ENCODE peak calls at places on chromosomes 13 and 19, in six cellular contexts. E, M, B, N, Y and P are unnamed samples. For H3K4me1, the result is how much of the 10 kb centered on the place peaks cover.

GRCh38 chr19:5934779-5935472 is 20.9 kb downstream of the CAPS start:
- DNase-seq in Y (no peak), E (no peak), M (no peak), N (peak), B (no peak), P (peak)

GRCh38 chr19:48890551-48890950 is 8.0 kb downstream of the TULP2 start:
- DNase-seq in N (no peak), E (no peak), Y (no peak), M (no peak), B (peak), P (no peak)

GRCh38 chr13:110397445-110397844 is 90.4 kb downstream of the COL4A2 start:
- DNase-seq in M (no peak), B (no peak), E (no peak), Y (no peak), N (no peak), P (peak)

GRCh38 chr13:111491021-111491420 is 170.6 kb downstream of the TEX29 start:
- DNase-seq in M (no peak), E (no peak), Y (no peak), N (no peak), B (no peak), P (no peak)

GRCh38 chr13:27455331-27455855 is 5.0 kb upstream of the MTIF3 start:
- DNase-seq in E (no peak), N (no peak), Y (no peak), B (peak), M (no peak), P (no peak)

GRCh38 chr13:35979378-35979911 is 151.7 kb downstream of the DCLK1 start:
- DNase-seq in N (peak), B (peak), Y (peak), E (peak), M (no peak), P (peak)

GRCh38 chr13:39186205-39186880 is 148.1 kb downstream of the NHLRC3 start:
- DNase-seq in M (no peak), N (no peak), B (no peak), E (no peak), Y (no peak), P (no peak)

GRCh38 chr13:20258208-20258962 is 26.3 kb upstream of the GJB6 start:
- DNase-seq in B (no peak), N (no peak), M (no peak), Y (no peak), E (no peak), P (no peak)

GRCh38 chr19:45528744-45529453 is 21.6 kb downstream of the VASP start:
- DNase-seq in N (peak), Y (no peak), M (no peak), B (peak), E (no peak), P (peak)

GRCh38 chr13:112779856-112780604 is 90.2 kb downstream of the ATP11A start:
- DNase-seq in E (peak), B (no peak), M (no peak), N (no peak), Y (peak), P (peak)

GRCh38 chr13:98972627-98973026 is 5.2 kb downstream of the DOCK9 start:
- DNase-seq in E (no peak), Y (no peak), M (peak), N (no peak), B (no peak), P (no peak)
- H3K4me1 ChIP-seq in E (half or more), Y (under half), M (under half), N (under half), B (under half), P (under half)

DNA sequence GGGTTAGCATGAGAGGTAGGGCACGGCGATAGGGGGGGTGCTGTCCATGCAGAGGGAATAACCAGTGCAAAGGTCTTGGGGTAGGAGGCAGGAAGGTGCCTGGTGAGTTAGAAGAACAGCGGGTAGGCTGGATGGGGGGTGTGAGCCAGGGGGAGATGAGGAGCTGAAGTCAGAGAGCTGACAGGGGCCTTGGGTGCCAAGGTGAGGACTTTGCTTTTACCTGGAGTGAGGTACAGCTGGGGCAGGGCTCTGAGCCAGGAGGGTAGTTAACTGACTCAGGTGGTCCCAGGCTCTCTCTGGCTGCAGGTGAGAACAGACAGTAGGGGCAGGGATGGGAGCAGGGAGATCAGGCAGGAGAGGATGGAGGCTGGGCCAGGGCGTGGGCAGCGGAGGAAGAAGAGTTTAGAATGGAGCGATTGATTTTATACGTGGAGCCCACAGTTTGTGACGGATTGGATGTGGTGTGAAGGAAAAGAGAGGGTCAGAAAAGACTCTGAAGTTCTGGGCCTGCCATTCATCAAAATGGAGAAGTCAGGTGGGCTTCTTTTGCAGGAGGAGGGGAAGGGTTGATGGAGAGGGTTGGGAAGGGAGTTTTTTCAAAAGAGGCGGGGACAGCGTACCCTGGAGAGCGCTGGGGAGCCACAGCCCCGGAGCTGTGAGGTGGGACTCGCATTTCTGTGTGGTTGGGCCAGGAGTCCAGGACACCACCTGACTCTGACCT is 1.2 kb upstream of the GRAMD1A start:
- DNase-seq in E (no peak), B (no peak), N (no peak), Y (peak), M (no peak), P (no peak)
- H3K4me1 ChIP-seq in E (under half), B (under half), N (under half), Y (under half), M (under half), P (under half)

GRCh38 chr19:4064073-4064550 is 2.6 kb downstream of the ZBTB7A start:
- DNase-seq in B (no peak), M (no peak), N (no peak), E (no peak), Y (peak), P (peak)
- H3K4me1 ChIP-seq in B (under half), M (under half), N (under half), E (half or more), Y (under half), P (under half)

GRCh38 chr13:44403720-44404063 is 30.1 kb downstream of the SERP2 start:
- DNase-seq in N (no peak), M (no peak), B (no peak), Y (peak), E (no peak), P (no peak)
- H3K4me1 ChIP-seq in N (under half), M (under half), B (under half), Y (under half), E (under half), P (under half)

GRCh38 chr19:33290956-33291622 is 11.2 kb downstream of the CEBPA start:
- DNase-seq in M (no peak), N (peak), Y (peak), B (peak), E (no peak), P (no peak)

GRCh38 chr19:33290082-33290815 is 12.1 kb downstream of the CEBPA start:
- DNase-seq in N (no peak), E (no peak), Y (peak), M (no peak), B (no peak), P (no peak)

GRCh38 chr19:33287438-33287837 is 14.9 kb downstream of the CEBPA start:
- DNase-seq in B (no peak), Y (no peak), M (no peak), E (no peak), N (no peak), P (no peak)

GRCh38 chr19:33288666-33289065 is 13.7 kb downstream of the CEBPA start:
- DNase-seq in N (no peak), E (no peak), Y (no peak), M (no peak), B (no peak), P (no peak)

GRCh38 chr19:33289261-33289660 is 13.1 kb downstream of the CEBPA start:
- DNase-seq in B (no peak), E (no peak), M (no peak), Y (no peak), N (no peak), P (no peak)
- H3K4me1 ChIP-seq in B (under half), E (under half), M (under half), Y (under half), N (under half), P (under half)